ENCODE peak calls at places on chromosomes 2 and 18, in ten cellular contexts. M, W, H, A, P, Q, L, F, Y and N are unnamed samples.
A peak's percentile ranks its signal among the peaks of the same experiment; 100 is the strongest.

GRCh38 chr2:144521702-144522101 is 1.8 kb upstream of the ZEB2 start:
- DNase-seq in Y (no peak), A (no peak), H (no peak), Q (no peak), P (no peak), L (no peak), W (no peak), M (no peak), F (no peak), N (no peak)

GRCh38 chr2:119701352-119701751 is 22.4 kb downstream of the TMEM177 start:
- DNase-seq in L (no peak), Y (no peak), F (no peak), Q (no peak), H (no peak), A (no peak), P (no peak), M (no peak), W (no peak), N (no peak)

GRCh38 chr18:47997338-47997780 is 66.9 kb upstream of the SMAD2 start:
- DNase-seq in L (no peak), Y (no peak), F (no peak), A (no peak), P (no peak), W (no peak), H (peak; percentile 47), M (no peak), Q (no peak), N (no peak)

GRCh38 chr18:48550101-48550729 is 11.4 kb downstream of the CTIF start:
- DNase-seq in W (no peak), M (no peak), H (no peak), A (no peak), P (no peak), L (no peak), Q (no peak), F (no peak), Y (peak; percentile 69), N (no peak)

GRCh38 chr2:155733091-155733870 is 599.2 kb downstream of the NR4A2 start:
- DNase-seq in L (no peak), Y (no peak), M (no peak), W (no peak), A (no peak), F (no peak), H (no peak), Q (no peak), P (no peak), N (no peak)

GRCh38 chr2:181036848-181037603 is 56.6 kb downstream of the UBE2E3 start:
- DNase-seq in P (no peak), M (no peak), L (no peak), Y (no peak), Q (no peak), A (no peak), H (no peak), W (no peak), F (no peak), N (no peak)

GRCh38 chr2:126662623-126663022 is 6.7 kb downstream of the GYPC start:
- DNase-seq in M (no peak), F (no peak), P (no peak), Q (no peak), H (no peak), Y (no peak), W (no peak), A (no peak), L (no peak), N (no peak)

GRCh38 chr2:98488252-98488651 is 43.6 kb downstream of the INPP4A start:
- DNase-seq in H (no peak), Y (no peak), W (no peak), P (no peak), L (no peak), M (no peak), F (no peak), A (no peak), Q (no peak), N (no peak)

GRCh38 chr2:231393149-231394131 is 2.1 kb upstream of the B3GNT7 start:
- DNase-seq in Y (no peak), A (peak; percentile 56), P (no peak), M (no peak), Q (peak; percentile 67), L (peak; percentile 47), F (no peak), W (peak; percentile 47), H (no peak), N (no peak)

GRCh38 chr2:143001521-143001920 is 124.1 kb downstream of the KYNU start:
- DNase-seq in H (no peak), P (no peak), Q (no peak), W (no peak), Y (no peak), A (no peak), L (no peak), M (no peak), F (no peak), N (no peak)

DNA sequence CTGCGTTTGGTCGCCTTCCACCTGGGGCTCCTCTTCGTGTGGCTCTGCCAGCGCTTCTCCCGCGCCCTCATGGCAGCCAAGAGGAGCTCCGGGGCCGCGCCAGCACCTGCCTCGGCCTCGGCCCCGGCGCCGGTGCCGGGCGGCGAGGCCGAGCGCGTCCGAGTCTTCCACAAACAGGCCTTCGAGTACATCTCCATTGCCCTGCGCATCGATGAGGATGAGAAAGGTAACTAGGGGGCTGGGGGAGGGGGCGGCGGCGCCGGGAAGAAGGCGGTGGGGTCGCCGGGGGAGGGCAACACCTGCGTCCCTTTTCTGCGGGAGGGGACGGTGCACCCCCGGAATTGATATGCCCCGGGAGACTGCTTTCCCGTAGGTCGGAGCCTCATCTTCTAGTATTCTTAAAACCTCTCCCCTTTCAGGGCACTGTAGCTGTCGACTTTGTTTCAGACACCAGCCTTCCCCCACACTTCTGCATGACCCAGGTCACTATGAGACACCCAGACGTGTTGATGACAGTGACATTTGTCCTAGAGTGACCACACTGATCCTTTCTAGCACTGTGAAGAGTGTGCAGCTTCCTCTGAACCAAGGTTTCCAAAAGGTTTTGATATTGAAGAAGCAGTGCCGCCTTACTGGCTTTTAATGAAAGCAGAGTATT is 794 bp downstream of the SPAST start:
- DNase-seq in H (peak; percentile 31), F (no peak), Q (no peak), A (peak; percentile 26), L (peak; percentile 55), Y (no peak), W (no peak), M (peak; percentile 17), P (no peak), N (peak; percentile 67)
- TF ChIP-seq POLR2AphosphoS5 in H (no peak), F (no peak), Q (peak; percentile 48), A (no peak), L (no peak), Y (no peak), W (peak; percentile 27), M (no peak), P (no peak), N (no peak)

DNA sequence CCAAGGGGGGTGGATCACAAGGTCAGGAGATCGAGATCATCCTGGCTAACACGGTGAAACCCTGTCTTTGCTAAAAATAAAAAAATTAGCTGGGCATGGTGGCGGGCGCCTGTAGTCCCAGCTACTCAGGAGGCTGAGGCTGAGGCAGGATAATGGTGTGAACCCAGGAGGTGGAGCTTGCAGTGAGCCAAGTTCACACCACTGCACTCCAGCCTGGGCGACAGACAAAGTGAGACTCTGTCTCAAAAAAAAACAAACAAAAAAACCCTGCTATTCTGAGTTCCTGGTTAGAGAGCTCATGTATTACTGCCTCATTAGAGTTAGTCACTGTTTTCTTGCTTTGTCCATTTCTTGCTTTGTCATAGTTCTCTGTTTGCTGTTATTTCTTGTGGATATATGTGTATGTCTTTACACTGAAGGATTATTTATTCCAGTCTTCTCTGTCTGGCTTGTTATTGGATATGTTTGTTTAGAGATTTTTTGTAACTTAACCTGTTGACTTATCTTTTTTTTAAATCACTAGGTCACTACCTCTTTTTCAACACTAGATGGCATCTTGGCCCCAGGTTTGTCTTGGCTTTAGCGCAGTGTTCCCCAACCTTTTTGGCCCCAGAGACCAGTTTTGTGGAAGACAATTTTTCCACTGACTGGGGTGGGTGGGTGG is 17.0 kb downstream of the TTLL4 start:
- DNase-seq in F (no peak), M (no peak), Y (no peak), Q (no peak), A (no peak), P (no peak), W (peak; percentile 66), H (no peak), L (no peak), N (no peak)
- TF ChIP-seq CTCF in F (peak; percentile 43), M (peak; percentile 38), Y (peak; percentile 17), Q (peak; percentile 36), A (peak; percentile 41), P (no peak), W (peak; percentile 77), H (peak; percentile 25), L (peak; percentile 45), N (no peak)

GRCh38 chr18:60684843-60685513 is 312.4 kb upstream of the MC4R start:
- DNase-seq in Y (no peak), M (no peak), H (no peak), P (no peak), Q (no peak), A (no peak), W (peak; percentile 2), F (no peak), L (peak; percentile 34), N (no peak)
- TF ChIP-seq EP300 in Y (no peak), M (no peak), H (no peak), P (no peak), Q (no peak), A (no peak), W (no peak), F (no peak), L (no peak), N (no peak)

GRCh38 chr2:71807969-71808451 is 339.7 kb downstream of the CYP26B1 start:
- DNase-seq in L (no peak), M (peak; percentile 28), Y (peak; percentile 77), W (no peak), Q (no peak), A (peak; percentile 30), H (no peak), F (no peak), P (no peak), N (peak; percentile 87)
- TF ChIP-seq POLR2AphosphoS5 in L (no peak), M (peak; percentile 9), Y (no peak), W (no peak), Q (no peak), A (peak; percentile 89), H (no peak), F (peak; percentile 47), P (no peak), N (peak; percentile 75)